ENCODE peak calls at places on chromosomes 6 and 20, in seven cellular contexts. Q, S, C, O, X, Y and L are unnamed samples. For H3K4me1, the result is how much of the 10 kb centered on the place peaks cover.

GRCh38 chr6:109237082-109237985 is 142.0 kb downstream of the CEP57L1 start:
- DNase-seq in C (no peak), O (no peak), Y (no peak), S (no peak), Q (peak), X (no peak), L (no peak)

GRCh38 chr6:44522871-44523270 is 135.4 kb downstream of the CDC5L start:
- DNase-seq in S (no peak), Y (no peak), X (no peak), Q (no peak), C (no peak), O (no peak), L (no peak)

GRCh38 chr6:10441004-10441654 is 26.3 kb upstream of the TFAP2A start:
- DNase-seq in X (no peak), Y (no peak), S (no peak), Q (no peak), C (no peak), O (peak), L (no peak)

GRCh38 chr6:159493888-159494632 is 199.0 kb downstream of the SOD2 start:
- DNase-seq in C (no peak), Y (no peak), O (no peak), X (no peak), Q (no peak), S (no peak), L (no peak)

GRCh38 chr6:148711833-148712653 is 34.8 kb upstream of the UST start:
- DNase-seq in C (no peak), S (no peak), X (no peak), O (no peak), Q (no peak), Y (no peak), L (no peak)

GRCh38 chr6:100176321-100176950 is 182.4 kb upstream of the MCHR2 start:
- DNase-seq in C (no peak), Q (peak), X (no peak), O (peak), S (peak), Y (no peak), L (no peak)

GRCh38 chr20:47347661-47348462 is 8.6 kb downstream of the ZMYND8 start:
- DNase-seq in Y (no peak), S (no peak), Q (no peak), O (no peak), C (no peak), X (no peak), L (no peak)

GRCh38 chr6:161168281-161168891 is 105.5 kb downstream of the AGPAT4 start:
- DNase-seq in Q (peak), O (peak), Y (peak), C (no peak), S (peak), X (no peak), L (no peak)

GRCh38 chr20:17584684-17585083 is 14.8 kb downstream of the DSTN start:
- DNase-seq in Y (no peak), S (no peak), C (no peak), X (no peak), Q (no peak), O (no peak), L (no peak)

GRCh38 chr6:136921521-136921935 is 573 bp upstream of the SLC35D3 start:
- DNase-seq in O (peak), X (peak), Q (peak), Y (no peak), S (no peak), C (no peak), L (no peak)

GRCh38 chr6:98834060-98835031 is at the start of gene POU3F2:
- DNase-seq in O (peak), S (peak), Y (peak), C (no peak), X (peak), Q (peak), L (peak)

GRCh38 chr6:169766232-169766631 is 14.8 kb downstream of the ERMARD start:
- DNase-seq in C (no peak), S (no peak), Q (no peak), X (no peak), O (no peak), Y (no peak), L (no peak)

GRCh38 chr6:75493400-75494064 is at the start of gene FILIP1:
- DNase-seq in S (peak), X (no peak), Y (peak), Q (peak), C (peak), O (peak), L (no peak)

GRCh38 chr6:43088654-43089056 is 12.5 kb downstream of the PTK7 start:
- DNase-seq in S (no peak), C (no peak), X (no peak), O (peak), Y (no peak), Q (no peak), L (no peak)

GRCh38 chr6:23873161-23873560 is 252.9 kb upstream of the NRSN1 start:
- DNase-seq in Y (no peak), X (no peak), C (no peak), O (no peak), S (no peak), Q (no peak), L (no peak)

GRCh38 chr6:71349395-71349794 is 60.8 kb downstream of the OGFRL1 start:
- DNase-seq in Q (no peak), C (no peak), X (peak), S (no peak), Y (no peak), O (peak), L (no peak)

GRCh38 chr20:40710608-40711007 is 21.6 kb upstream of the MAFB start:
- DNase-seq in C (no peak), Y (no peak), O (no peak), Q (no peak), X (no peak), S (no peak), L (no peak)

GRCh38 chr6:29813809-29814208 is 13.8 kb upstream of the HLA-G start:
- DNase-seq in C (no peak), Q (no peak), X (no peak), O (no peak), S (no peak), Y (peak), L (no peak)

GRCh38 chr20:4067600-4068261 is 52.4 kb upstream of the RNF24 start:
- DNase-seq in C (no peak), Q (no peak), S (peak), Y (no peak), X (no peak), O (no peak), L (no peak)
- H3K4me1 ChIP-seq in C (half or more), Q (under half), S (under half), Y (under half), X (under half), O (under half), L (under half)

DNA sequence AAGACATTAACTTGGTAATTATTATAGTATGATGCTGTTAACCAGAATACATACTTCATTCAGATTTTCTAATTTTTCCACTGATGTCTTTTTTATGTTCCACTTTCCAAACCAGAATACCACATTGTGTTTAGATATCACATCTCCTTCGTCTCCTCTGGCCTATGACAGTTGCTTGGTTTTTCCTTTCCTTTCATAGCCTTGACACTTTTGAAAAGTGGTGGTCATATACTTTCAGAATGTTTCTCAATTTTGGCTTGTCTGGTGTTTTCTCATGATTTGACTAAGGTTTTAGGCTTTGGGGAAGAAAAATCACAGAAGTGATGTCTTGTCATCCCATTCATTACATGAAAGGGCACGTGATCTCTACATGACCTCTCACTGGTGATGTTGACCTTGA is 24.3 kb upstream of the RIMS4 start:
- DNase-seq in C (no peak), Q (no peak), Y (no peak), S (no peak), O (no peak), X (no peak), L (no peak)
- H3K4me3 ChIP-seq in C (no peak), Q (no peak), Y (no peak), S (no peak), O (no peak), X (no peak), L (no peak)

GRCh38 chr6:15382089-15382488 is 136.2 kb downstream of the JARID2 start:
- DNase-seq in X (no peak), Q (no peak), O (no peak), S (no peak), C (no peak), Y (no peak), L (no peak)
- H3K4me1 ChIP-seq in X (under half), Q (under half), O (under half), S (under half), C (under half), Y (under half), L (under half)

GRCh38 chr6:53682654-53683053 is 17.1 kb upstream of the KLHL31 start:
- DNase-seq in S (no peak), C (no peak), Q (no peak), X (no peak), O (no peak), Y (no peak), L (no peak)

GRCh38 chr6:53679446-53679933 is 13.9 kb upstream of the KLHL31 start:
- DNase-seq in X (peak), Q (peak), O (peak), Y (no peak), C (no peak), S (no peak), L (peak)

GRCh38 chr6:53680489-53680888 is 14.9 kb upstream of the KLHL31 start:
- DNase-seq in S (no peak), Q (no peak), C (no peak), O (no peak), Y (no peak), X (no peak), L (no peak)
- H3K4me3 ChIP-seq in S (no peak), Q (no peak), C (no peak), O (no peak), Y (no peak), X (no peak), L (no peak)

GRCh38 chr20:31715766-31716165 is 6.9 kb downstream of the BCL2L1 start:
- DNase-seq in X (no peak), Q (no peak), Y (no peak), S (no peak), C (no peak), O (no peak), L (no peak)

GRCh38 chr20:31716351-31716750 is 6.3 kb downstream of the BCL2L1 start:
- DNase-seq in S (no peak), O (no peak), C (no peak), X (no peak), Q (no peak), Y (no peak), L (no peak)

GRCh38 chr20:31716818-31717477 is 5.7 kb downstream of the BCL2L1 start:
- DNase-seq in Q (no peak), S (no peak), C (no peak), X (no peak), Y (no peak), O (no peak), L (no peak)

GRCh38 chr20:31718952-31719643 is 3.6 kb downstream of the BCL2L1 start:
- DNase-seq in O (no peak), C (no peak), S (no peak), Y (no peak), X (no peak), Q (no peak), L (no peak)

GRCh38 chr20:31717478-31717946 is 5.2 kb downstream of the BCL2L1 start:
- DNase-seq in X (peak), O (no peak), Y (no peak), Q (no peak), C (no peak), S (no peak), L (no peak)
- H3K4me1 ChIP-seq in X (half or more), O (under half), Y (half or more), Q (half or more), C (half or more), S (under half), L (under half)

GRCh38 chr6:41503841-41504525 is 42.2 kb upstream of the FOXP4 start:
- DNase-seq in X (no peak), Y (no peak), C (no peak), Q (peak), O (peak), S (peak), L (no peak)
- H3K4me3 ChIP-seq in X (no peak), Y (no peak), C (peak), Q (no peak), O (no peak), S (peak), L (no peak)